ENCODE peak calls at places on chromosomes 7 and 10, in four cellular contexts. K is psoas muscle, O is astrocyte of the spinal cord, I is prostate gland. J is an unnamed sample.

GRCh38 chr7:138608292-138608691 is 92.9 kb downstream of the SVOPL start:
- DNase-seq in K (no peak), O (peak; percentile 59), I (no peak), J (no peak)

GRCh38 chr7:113026941-113027340 is 59.7 kb downstream of the GPR85 start:
- DNase-seq in K (no peak), O (peak; percentile 12), I (no peak), J (peak; percentile 5)

GRCh38 chr7:10940748-10941358 is 32.8 kb upstream of the PHF14 start:
- DNase-seq in K (no peak), O (no peak), I (peak; percentile 7), J (peak; percentile 38)

GRCh38 chr7:134533288-134533771 is 6.0 kb downstream of the AKR1B10 start:
- DNase-seq in K (peak; percentile 79), O (no peak), I (no peak), J (peak; percentile 28)

GRCh38 chr7:106588576-106589494 is 72.1 kb downstream of the CCDC71L start:
- DNase-seq in K (no peak), O (no peak), I (no peak), J (peak; percentile 13)

GRCh38 chr7:75762350-75762917 is 9.6 kb downstream of the CCL26 start:
- DNase-seq in K (no peak), O (peak; percentile 71), I (no peak), J (peak; percentile 63)

GRCh38 chr7:12970626-12971025 is 283.2 kb downstream of the ARL4A start:
- DNase-seq in K (no peak), O (no peak), I (no peak), J (no peak)

GRCh38 chr7:78130443-78131200 is 332.0 kb downstream of the PHTF2 start:
- DNase-seq in K (no peak), O (no peak), I (no peak), J (no peak)

GRCh38 chr7:36303202-36304098 is 86.2 kb upstream of the ANLN start:
- DNase-seq in K (peak; percentile 94), O (peak; percentile 92), I (peak; percentile 90), J (peak; percentile 90)

GRCh38 chr7:47937065-47937687 is 11.1 kb downstream of the PKD1L1 start:
- DNase-seq in K (no peak), O (peak; percentile 43), I (no peak), J (no peak)

GRCh38 chr7:92769844-92770243 is 66.5 kb downstream of the CDK6 start:
- DNase-seq in K (no peak), O (no peak), I (no peak), J (no peak)

GRCh38 chr10:22427101-22427500 is 81.8 kb downstream of the SPAG6 start:
- DNase-seq in K (no peak), O (peak; percentile 64), I (no peak), J (peak; percentile 47)

GRCh38 chr10:97003804-97004201 is 171.7 kb downstream of the LCOR start:
- DNase-seq in K (no peak), O (no peak), I (no peak), J (no peak)

GRCh38 chr7:133434246-133434865 is 181.5 kb downstream of the EXOC4 start:
- DNase-seq in K (no peak), O (peak; percentile 49), I (no peak), J (peak; percentile 24)

GRCh38 chr7:115078386-115078785 is 156.5 kb downstream of the MDFIC start:
- DNase-seq in K (no peak), O (no peak), I (no peak), J (no peak)

GRCh38 chr10:5502903-5503835 is 3.8 kb upstream of the CALML5 start:
- DNase-seq in K (peak; percentile 32), O (no peak), I (peak; percentile 93), J (peak; percentile 93)

GRCh38 chr7:154837622-154838021 is 165.3 kb downstream of the PAXIP1 start:
- DNase-seq in K (no peak), O (no peak), I (no peak), J (no peak)

GRCh38 chr10:106711313-106711906 is 453.1 kb downstream of the SORCS1 start:
- DNase-seq in K (peak; percentile 52), O (no peak), I (no peak), J (peak; percentile 36)

GRCh38 chr7:138023618-138024333 is 21.9 kb upstream of the CREB3L2 start:
- DNase-seq in K (no peak), O (no peak), I (no peak), J (no peak)

DNA sequence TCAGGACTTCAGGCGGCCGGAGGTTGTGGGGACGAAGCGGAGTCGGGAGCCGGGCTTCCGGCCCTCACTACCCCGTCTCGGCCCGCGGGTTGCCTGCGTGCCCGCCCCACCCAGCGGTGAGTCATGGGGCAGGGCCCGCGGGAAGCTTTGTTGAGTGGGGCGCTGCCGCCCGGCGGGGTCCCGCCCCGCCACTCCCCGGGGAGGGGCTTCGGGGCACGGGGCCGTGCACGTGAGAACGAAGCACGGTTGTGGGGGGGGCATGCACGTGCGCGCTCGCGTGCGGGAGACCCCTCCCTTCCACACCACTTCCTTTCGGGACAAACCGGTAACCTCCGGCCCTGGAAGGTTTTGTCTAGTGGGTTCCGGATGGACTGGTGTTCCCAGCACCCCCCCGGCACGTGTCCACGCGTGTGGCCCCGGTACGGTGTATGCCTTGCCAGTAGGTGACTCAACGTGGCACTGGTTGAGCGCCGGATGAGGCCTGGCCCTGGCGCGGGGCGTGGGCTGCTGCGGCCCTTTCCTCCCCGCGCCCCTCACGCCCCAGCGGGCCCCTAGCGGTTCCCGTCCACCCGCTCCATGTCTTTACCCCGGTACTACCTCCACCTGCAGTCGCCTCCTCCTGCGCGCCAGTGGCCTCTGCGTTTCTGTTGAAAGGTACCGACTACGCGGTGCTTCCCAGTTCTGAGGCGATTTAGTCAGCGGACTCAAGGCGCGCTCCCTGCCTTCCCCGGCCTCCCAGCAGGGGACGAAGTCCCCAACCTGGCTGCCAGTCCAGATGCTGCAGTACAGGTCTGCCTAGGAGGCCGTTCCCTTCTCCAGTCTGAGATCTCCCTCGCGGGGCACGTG is 3.1 kb downstream of the ADIRF start:
- DNase-seq in K (peak; percentile 96), O (peak; percentile 89), I (peak; percentile 91), J (peak; percentile 87)
- TF ChIP-seq CTCF in K (peak; percentile 12), O (no peak), I (no peak), J (peak; percentile 29)

GRCh38 chr7:116511552-116512523 is 12.3 kb downstream of the CAV2 start:
- DNase-seq in K (no peak), O (peak; percentile 67), I (no peak), J (peak; percentile 87)
- H3K4me3 ChIP-seq in K (peak overlapping the region; percentile 60), O (no peak overlapping the region), I (no peak overlapping the region), J (peak overlapping the region; percentile 32)

GRCh38 chr10:84139126-84140035 is at the start of gene GHITM:
- DNase-seq in K (peak; percentile 100), O (peak; percentile 99), I (peak; percentile 99), J (peak; percentile 99)
- TF ChIP-seq CTCF in K (peak; percentile 40), O (peak; percentile 39), I (peak; percentile 61), J (peak; percentile 48)

GRCh38 chr7:521221-522070 is 1.8 kb upstream of the PDGFA start:
- DNase-seq in K (no peak), O (peak; percentile 52), I (peak; percentile 55), J (no peak)

GRCh38 chr7:519429-519973 is at the start of gene PDGFA:
- DNase-seq in K (peak; percentile 77), O (no peak), I (no peak), J (peak; percentile 68)

GRCh38 chr7:519974-520458 is 370 bp upstream of the PDGFA start:
- DNase-seq in K (peak; percentile 81), O (peak; percentile 60), I (no peak), J (peak; percentile 63)

GRCh38 chr7:522071-522937 is 2.7 kb upstream of the PDGFA start:
- DNase-seq in K (no peak), O (peak; percentile 23), I (peak; percentile 62), J (peak; percentile 66)

DNA sequence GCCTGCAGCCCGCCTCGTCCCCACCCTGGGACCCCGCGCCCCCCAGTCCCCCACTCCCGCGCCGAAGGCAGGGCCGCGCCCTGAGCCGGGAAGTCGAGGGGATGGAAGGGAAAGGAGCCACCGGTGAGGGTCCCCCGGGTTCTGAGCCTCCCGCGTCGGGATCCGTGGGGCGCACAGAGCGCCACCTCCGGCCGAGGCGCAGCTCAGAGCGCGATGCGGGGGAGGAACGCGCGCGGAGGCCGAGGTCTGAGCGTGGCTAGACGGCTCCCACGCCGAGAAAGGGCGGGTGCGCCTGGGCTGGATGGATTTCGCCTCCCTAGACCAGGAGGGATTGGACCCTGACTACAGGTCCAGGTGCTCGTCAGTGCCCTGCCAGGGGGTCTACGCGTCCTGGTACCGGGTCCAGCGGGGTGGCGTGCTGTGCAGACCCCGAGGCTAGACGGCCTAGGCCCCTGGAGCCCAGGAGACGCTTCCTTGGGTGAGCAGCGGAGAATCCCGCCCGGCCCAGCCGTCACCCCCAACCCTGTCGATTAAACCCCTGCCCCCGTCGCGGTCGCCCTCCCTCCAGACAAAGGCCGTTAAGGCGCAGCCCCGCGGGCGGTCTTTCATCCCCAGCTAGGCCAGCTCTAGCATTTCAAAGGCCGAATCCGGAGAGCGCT is 986 bp upstream of the PDGFA start:
- DNase-seq in K (no peak), O (no peak), I (no peak), J (no peak)
- H3K4me3 ChIP-seq in K (peak overlapping the region; percentile 67), O (peak overlapping the region; percentile 26), I (peak overlapping the region; percentile 86), J (peak overlapping the region; percentile 31)

DNA sequence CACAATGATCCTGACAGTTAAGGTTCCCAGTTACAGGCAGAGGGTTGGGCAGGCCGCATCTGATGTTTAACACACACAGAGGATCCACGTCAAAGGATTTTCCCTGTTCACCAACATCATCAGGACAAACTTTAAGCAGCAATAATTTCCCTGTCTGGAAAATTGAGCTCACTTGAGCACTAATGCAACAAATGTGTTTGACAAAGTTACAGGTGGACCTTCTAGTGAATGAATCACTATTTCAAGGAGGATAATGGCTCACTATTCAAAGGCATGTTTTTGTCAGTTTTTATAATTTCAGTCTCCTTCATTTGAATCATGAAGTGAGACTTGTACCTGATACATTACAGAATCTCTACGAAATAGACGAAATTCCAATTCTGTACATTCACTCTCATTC is 127.3 kb downstream of the DIP2C start:
- DNase-seq in K (no peak), O (no peak), I (no peak), J (no peak)
- TF ChIP-seq CTCF in K (no peak), O (no peak), I (no peak), J (no peak)

DNA sequence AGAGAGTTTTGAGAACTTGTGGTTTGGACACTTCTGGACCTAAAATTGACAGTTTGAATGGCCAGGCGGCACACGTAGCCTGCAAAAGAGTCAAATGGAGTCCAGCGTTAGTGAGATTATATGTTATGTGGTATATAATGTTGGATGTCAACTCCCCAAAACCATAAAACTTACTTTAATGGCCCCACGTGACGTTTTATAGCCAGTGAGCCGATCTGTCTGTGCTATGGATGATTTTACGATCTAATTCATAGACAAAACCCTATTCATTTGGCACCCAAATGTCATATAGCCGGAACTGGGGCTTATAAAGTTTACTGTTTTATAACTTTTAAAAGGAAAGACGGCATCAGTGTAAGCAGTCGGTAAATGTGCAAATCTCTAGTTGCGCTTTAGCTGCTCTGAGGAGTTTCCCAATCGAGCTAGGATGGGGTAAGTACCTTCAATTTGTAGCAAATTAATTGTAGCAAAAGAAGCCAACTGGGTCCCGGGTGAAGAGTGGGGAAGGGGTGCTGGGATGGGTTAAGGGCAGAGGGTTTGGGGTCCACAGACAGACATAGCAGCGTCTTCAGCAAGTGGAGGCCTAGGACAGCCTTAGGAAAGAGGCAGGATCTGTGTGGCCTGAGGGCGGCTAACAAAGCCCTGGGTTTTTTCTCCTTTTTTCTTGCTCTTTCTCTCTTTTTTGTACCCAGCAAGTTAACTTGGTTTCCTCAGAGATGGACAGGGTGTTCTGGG is 3.2 kb downstream of the HOXA5 start:
- DNase-seq in K (no peak), O (peak; percentile 73), I (no peak), J (no peak)
- H3K4me3 ChIP-seq in K (no peak overlapping the region), O (peak overlapping the region; percentile 65), I (peak overlapping the region; percentile 16), J (no peak overlapping the region)

GRCh38 chr7:50774299-50774698 is 8.4 kb downstream of the GRB10 start:
- DNase-seq in K (no peak), O (no peak), I (no peak), J (no peak)
- TF ChIP-seq CTCF in K (no peak), O (no peak), I (no peak), J (no peak)

GRCh38 chr10:29643785-29644501 is 9.2 kb upstream of the SVIL start:
- DNase-seq in K (peak; percentile 91), O (no peak), I (no peak), J (no peak)
- H3K4me3 ChIP-seq in K (peak overlapping the region; percentile 48), O (no peak overlapping the region), I (no peak overlapping the region), J (no peak overlapping the region)